ENCODE peak calls at places on chromosomes 13 and 19, in five cellular contexts. Z, K, S, M and E are unnamed samples.

GRCh38 chr19:50820549-50821247 is 2.9 kb downstream of the KLK1 start:
- DNase-seq in Z (no peak), K (no peak), S (no peak), M (no peak), E (no peak)

GRCh38 chr19:2046046-2046907 is 4.8 kb downstream of the MKNK2 start:
- DNase-seq in Z (no peak), K (no peak), S (no peak), M (no peak), E (no peak)

GRCh38 chr13:112958127-112958989 is 10.7 kb upstream of the MCF2L start:
- DNase-seq in Z (no peak), K (no peak), S (no peak), M (no peak), E (no peak)

GRCh38 chr13:30832845-30833332 is 73.2 kb upstream of the MEDAG start:
- DNase-seq in Z (peak), K (peak), S (peak), M (no peak), E (no peak)

GRCh38 chr13:93004919-93005318 is 221.7 kb upstream of the GPC6 start:
- DNase-seq in Z (peak), K (peak), S (no peak), M (no peak), E (peak)

GRCh38 chr19:15280048-15280725 is 47.9 kb upstream of the EPHX3 start:
- DNase-seq in Z (no peak), K (no peak), S (no peak), M (no peak), E (no peak)

GRCh38 chr19:48461982-48462655 is 6.7 kb downstream of the KCNJ14 start:
- DNase-seq in Z (no peak), K (no peak), S (no peak), M (no peak), E (no peak)

GRCh38 chr13:43006893-43007631 is 15.0 kb upstream of the EPSTI1 start:
- DNase-seq in Z (peak), K (peak), S (no peak), M (no peak), E (no peak)

GRCh38 chr19:45164577-45165335 is 4.0 kb upstream of the NKPD1 start:
- DNase-seq in Z (peak), K (peak), S (peak), M (no peak), E (peak)

GRCh38 chr19:53897459-53897858 is 11.6 kb upstream of the CACNG7 start:
- DNase-seq in Z (no peak), K (no peak), S (no peak), M (no peak), E (no peak)

GRCh38 chr19:53900191-53900860 is 8.8 kb upstream of the CACNG7 start:
- DNase-seq in Z (no peak), K (no peak), S (no peak), M (no peak), E (no peak)

GRCh38 chr19:53898166-53898565 is 10.9 kb upstream of the CACNG7 start:
- DNase-seq in Z (no peak), K (no peak), S (no peak), M (no peak), E (no peak)

GRCh38 chr19:53896682-53897081 is 12.4 kb upstream of the CACNG7 start:
- DNase-seq in Z (no peak), K (no peak), S (no peak), M (no peak), E (no peak)

GRCh38 chr19:53898680-53899341 is 10.3 kb upstream of the CACNG7 start:
- DNase-seq in Z (no peak), K (no peak), S (no peak), M (no peak), E (no peak)
- H3K4me3 ChIP-seq in Z (no peak), K (no peak), S (no peak), M (no peak), E (no peak)

DNA sequence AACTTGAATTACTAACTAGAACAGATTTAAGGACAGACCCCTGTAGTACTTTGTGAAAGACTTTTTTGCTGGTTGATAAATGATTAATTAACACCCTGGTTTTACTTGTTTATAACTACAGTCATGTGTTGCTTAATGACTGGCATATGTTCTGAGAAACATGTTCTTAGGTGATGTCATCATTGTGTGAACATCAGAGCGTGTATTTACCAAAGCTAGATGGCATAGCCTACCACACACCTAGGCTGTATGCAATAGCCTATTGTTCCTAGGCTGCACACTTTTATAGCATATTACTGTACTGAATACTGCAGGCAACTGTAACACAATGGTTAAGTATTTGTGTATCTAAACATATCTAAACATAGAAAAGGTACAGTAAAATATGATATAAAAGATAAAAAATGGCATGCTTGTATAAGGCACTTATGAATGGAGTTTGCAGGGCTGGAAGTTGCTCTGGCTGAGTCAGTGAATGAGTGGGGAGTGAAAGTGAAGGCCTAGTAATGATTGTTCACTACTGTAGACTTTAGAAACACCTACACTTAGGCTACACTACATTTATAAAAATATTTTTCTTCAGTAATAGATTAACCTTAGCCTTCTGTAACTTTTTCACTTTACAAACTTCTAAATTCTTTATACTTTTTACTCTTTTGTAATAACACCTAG is 260.3 kb downstream of the KCNRG start:
- DNase-seq in Z (peak), K (no peak), S (no peak), M (no peak), E (no peak)
- H3K4me3 ChIP-seq in Z (no peak), K (no peak), S (no peak), M (no peak), E (no peak)

GRCh38 chr19:3136684-3137055 is 837 bp downstream of the GNA15 start:
- DNase-seq in Z (peak), K (no peak), S (no peak), M (no peak), E (no peak)

GRCh38 chr19:3133793-3134116 is 2.1 kb upstream of the GNA15 start:
- DNase-seq in Z (no peak), K (no peak), S (no peak), M (no peak), E (no peak)

GRCh38 chr19:3138268-3138667 is 2.4 kb downstream of the GNA15 start:
- DNase-seq in Z (no peak), K (no peak), S (no peak), M (no peak), E (no peak)

GRCh38 chr19:3135961-3136683 is at the start of gene GNA15:
- DNase-seq in Z (peak), K (no peak), S (no peak), M (no peak), E (no peak)

GRCh38 chr19:3137139-3137538 is 1.3 kb downstream of the GNA15 start:
- DNase-seq in Z (no peak), K (no peak), S (no peak), M (no peak), E (no peak)
- H3K4me3 ChIP-seq in Z (peak), K (no peak), S (no peak), M (no peak), E (no peak)

GRCh38 chr19:6484251-6484650 is 2.7 kb upstream of the DENND1C start:
- DNase-seq in Z (no peak), K (no peak), S (no peak), M (no peak), E (no peak)
- H3K4me3 ChIP-seq in Z (no peak), K (no peak), S (no peak), M (no peak), E (no peak)